ENCODE peak calls at places on chromosomes 16 and 17, in five cellular contexts. J is colonic mucosa, Y is HepG2, G is neural progenitor cell, V is mammary epithelial cell. H is an unnamed sample.
A peak's percentile ranks its signal among the peaks of the same experiment; 100 is the strongest.

GRCh38 chr16:67177743-67178699 is 5.7 kb downstream of the MATCAP1 start:
- DNase-seq in Y (peak; percentile 65), V (peak; percentile 94), J (peak; percentile 86), G (peak; percentile 87), H (no peak)

GRCh38 chr17:75514299-75515228 is 773 bp downstream of the CASKIN2 start:
- DNase-seq in J (no peak), G (peak; percentile 68), Y (no peak), V (peak; percentile 70), H (no peak)

GRCh38 chr17:59558953-59559352 is 6.5 kb upstream of the DHX40 start:
- DNase-seq in Y (peak; percentile 17), J (no peak), V (no peak), G (no peak), H (peak; percentile 53)

GRCh38 chr17:80899402-80900268 is 92.0 kb upstream of the CHMP6 start:
- DNase-seq in G (peak; percentile 51), V (peak; percentile 12), J (no peak), Y (peak; percentile 29), H (peak; percentile 93)

GRCh38 chr17:62653002-62653830 is 25.7 kb downstream of the MRC2 start:
- DNase-seq in G (peak; percentile 95), Y (no peak), J (peak; percentile 80), V (no peak), H (peak; percentile 65)

GRCh38 chr17:78957076-78957475 is 22.6 kb downstream of the LGALS3BP start:
- DNase-seq in V (no peak), J (no peak), Y (no peak), G (no peak), H (no peak)

GRCh38 chr16:67430504-67431076 is 331 bp upstream of the HSD11B2 start:
- DNase-seq in Y (peak; percentile 77), G (peak; percentile 57), J (peak; percentile 87), V (peak; percentile 33), H (peak; percentile 59)

GRCh38 chr17:74759243-74759801 is 10.9 kb downstream of the NHERF1 start:
- DNase-seq in J (no peak), V (no peak), Y (no peak), G (no peak), H (no peak)

GRCh38 chr16:75250809-75251279 is 580 bp downstream of the BCAR1 start:
- DNase-seq in Y (peak; percentile 70), G (peak; percentile 55), V (no peak), J (peak; percentile 76), H (peak; percentile 58)

GRCh38 chr17:17710728-17711541 is 29.7 kb downstream of the RAI1 start:
- DNase-seq in J (peak; percentile 91), G (peak; percentile 84), Y (peak; percentile 94), V (peak; percentile 86), H (no peak)

GRCh38 chr17:732788-733720 is 658 bp downstream of the TLCD3A start:
- DNase-seq in Y (no peak), J (peak; percentile 50), G (peak; percentile 68), V (peak; percentile 65), H (peak; percentile 73)

GRCh38 chr17:74403512-74404137 is 28.3 kb upstream of the GPRC5C start:
- DNase-seq in Y (no peak), G (no peak), J (no peak), V (no peak), H (no peak)

GRCh38 chr16:80932725-80933124 is 74.0 kb downstream of the CMC2 start:
- DNase-seq in J (peak; percentile 44), G (no peak), Y (no peak), V (peak; percentile 50), H (no peak)

GRCh38 chr16:80935691-80936090 is 71.0 kb downstream of the CMC2 start:
- DNase-seq in G (no peak), V (no peak), Y (no peak), J (no peak), H (no peak)

GRCh38 chr16:80936410-80936809 is 70.3 kb downstream of the CMC2 start:
- DNase-seq in Y (no peak), V (no peak), J (no peak), G (no peak), H (no peak)

GRCh38 chr16:80931661-80931984 is 75.1 kb downstream of the CMC2 start:
- DNase-seq in Y (no peak), J (no peak), V (no peak), G (no peak), H (no peak)

GRCh38 chr16:80931985-80932720 is 74.5 kb downstream of the CMC2 start:
- DNase-seq in J (peak; percentile 53), Y (peak; percentile 23), G (peak; percentile 72), V (peak; percentile 12), H (no peak)
- H3K27ac ChIP-seq in J (peak overlapping the region; percentile 36), Y (no peak overlapping the region), G (no peak overlapping the region), V (no peak overlapping the region), H (no peak overlapping the region)

GRCh38 chr16:3327514-3327913 is 22.2 kb downstream of the ZNF75A start:
- DNase-seq in J (no peak), G (no peak), Y (no peak), V (no peak), H (peak; percentile 6)

GRCh38 chr16:3317315-3317999 is 12.2 kb downstream of the ZNF75A start:
- DNase-seq in Y (no peak), J (no peak), V (no peak), G (no peak), H (no peak)

DNA sequence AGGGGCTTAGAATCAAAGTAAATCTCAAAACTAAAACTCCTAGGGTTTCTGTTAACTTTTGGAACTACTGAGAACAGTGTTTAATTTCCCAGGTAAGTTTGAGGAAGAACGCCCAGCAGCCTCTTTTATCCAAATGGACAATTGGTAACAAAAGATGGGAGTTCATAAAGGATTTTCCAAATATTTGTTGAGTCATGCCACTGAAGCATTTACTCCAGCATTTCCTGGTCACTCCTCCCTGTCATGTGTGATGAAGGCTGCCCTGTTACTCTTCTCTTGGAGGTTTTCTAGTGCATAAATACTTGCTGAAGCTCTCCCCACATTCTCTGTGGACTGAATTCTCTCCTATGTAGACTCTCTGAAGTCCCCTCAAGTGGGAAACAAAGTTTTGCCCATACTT is 16.5 kb downstream of the ZNF75A start:
- DNase-seq in Y (peak; percentile 12), G (no peak), V (no peak), J (no peak), H (no peak)
- H3K9me3 ChIP-seq in Y (no peaks in the 10 kb centered on the region), G (peaks cover 35% of the 10 kb centered on the region), V (peaks cover 35% of the 10 kb centered on the region), J (peaks cover 4% of the 10 kb centered on the region), H (peaks cover 24% of the 10 kb centered on the region)

DNA sequence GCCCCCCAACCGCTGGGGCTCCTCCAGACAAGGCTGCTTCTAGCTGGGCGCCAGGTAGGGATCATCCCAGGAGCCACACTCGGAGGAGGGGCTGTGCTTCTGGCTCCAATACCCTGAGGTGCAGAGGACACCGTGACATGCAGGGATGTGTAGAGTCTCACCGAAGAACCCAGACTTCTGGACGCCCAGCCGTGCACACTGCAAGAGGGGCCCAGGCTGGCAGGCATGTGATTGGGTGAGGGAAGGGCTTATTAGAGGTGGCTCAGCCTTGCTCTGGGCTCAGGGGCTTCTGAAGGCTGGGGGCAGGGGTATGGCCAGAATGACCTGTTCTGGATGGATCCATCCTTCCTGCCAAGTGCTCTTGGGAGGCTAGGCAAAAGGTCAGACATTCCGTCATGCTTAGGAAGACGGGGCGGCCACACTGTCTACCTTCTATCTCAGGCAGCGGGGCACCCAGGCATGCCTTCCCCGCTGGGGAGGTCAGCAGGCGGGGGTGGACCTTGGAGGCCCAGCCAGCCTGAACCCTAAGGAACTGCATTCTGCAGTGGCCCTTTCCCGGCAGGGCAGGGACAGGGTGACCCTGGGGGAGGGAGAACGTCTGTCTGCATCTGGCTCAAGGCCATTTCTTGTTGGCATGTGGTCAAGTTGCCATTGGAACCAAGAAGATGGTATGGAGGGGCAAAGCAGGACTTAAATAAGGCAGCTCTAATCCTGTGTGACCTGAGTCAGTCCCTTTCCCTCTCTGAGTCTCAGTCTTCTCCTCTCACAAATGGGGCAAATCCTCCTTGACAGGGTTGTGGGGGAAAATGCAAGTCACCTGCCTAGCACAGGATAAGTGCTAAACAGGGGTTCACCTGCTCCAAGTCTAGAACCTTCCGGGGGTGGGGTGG is 5.8 kb upstream of the ADGRG1 start:
- DNase-seq in G (no peak), Y (peak; percentile 35), J (no peak), V (no peak), H (no peak)
- H3K9ac ChIP-seq in G (no peak overlapping the region), Y (no peak overlapping the region), J (no peak overlapping the region), V (peak overlapping the region; percentile 46), H (no peak overlapping the region)

DNA sequence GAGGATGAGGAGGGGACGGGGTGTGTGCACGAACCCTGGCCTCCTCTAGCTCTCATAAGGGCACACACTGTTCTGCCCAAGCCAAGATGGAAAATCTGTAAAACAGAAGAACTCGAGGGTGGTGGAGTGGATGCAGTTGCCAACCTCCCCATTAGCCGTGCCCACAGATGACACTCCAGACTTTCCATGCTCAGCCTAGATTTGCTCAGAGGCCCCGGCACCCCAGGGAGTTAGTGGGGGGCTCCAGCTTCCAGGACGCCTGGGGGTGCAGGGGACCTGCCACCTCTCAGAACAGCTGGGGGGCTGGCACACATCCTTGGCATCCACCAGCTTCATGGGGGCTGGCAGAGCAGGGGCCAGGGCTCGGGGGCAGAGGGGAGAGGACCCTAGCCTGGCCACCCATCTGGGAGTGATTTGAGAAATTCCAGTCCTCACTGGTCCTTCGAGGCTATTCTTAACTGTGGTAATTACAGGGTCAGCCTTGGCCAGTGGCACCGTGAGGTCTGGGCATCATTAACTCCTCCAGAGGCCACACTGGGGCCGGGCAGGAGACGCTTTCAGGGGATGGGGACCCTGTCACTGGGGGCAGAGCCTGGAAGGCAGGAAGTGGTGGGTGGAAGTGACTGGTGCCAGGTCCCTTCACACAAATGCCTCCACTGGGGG is 14.3 kb downstream of the VASN start:
- DNase-seq in G (no peak), V (no peak), Y (no peak), J (no peak), H (no peak)
- H3K27ac ChIP-seq in G (no peak overlapping the region), V (no peak overlapping the region), Y (no peak overlapping the region), J (no peak overlapping the region), H (no peak overlapping the region)

GRCh38 chr17:21815352-21816063 is 123.2 kb downstream of the KCNJ18 start:
- DNase-seq in V (no peak), Y (no peak), J (no peak), G (no peak), H (no peak)

GRCh38 chr17:21814776-21815175 is 122.5 kb downstream of the KCNJ18 start:
- DNase-seq in J (no peak), V (no peak), Y (no peak), G (no peak), H (no peak)

GRCh38 chr17:21817791-21818364 is 125.6 kb downstream of the KCNJ18 start:
- DNase-seq in V (no peak), Y (no peak), J (no peak), G (no peak), H (no peak)

GRCh38 chr17:21816592-21817567 is 124.6 kb downstream of the KCNJ18 start:
- DNase-seq in Y (no peak), J (no peak), V (no peak), G (no peak), H (no peak)
- H3K9me3 ChIP-seq in Y (no peaks in the 10 kb centered on the region), J (no peaks in the 10 kb centered on the region), V (peaks cover 15% of the 10 kb centered on the region), G (peaks cover 69% of the 10 kb centered on the region), H (no peaks in the 10 kb centered on the region)

GRCh38 chr17:41483531-41483930 is 2.6 kb upstream of the KRT35 start:
- DNase-seq in V (no peak), J (no peak), G (peak; percentile 42), Y (no peak), H (no peak)

GRCh38 chr17:41480136-41480535 is 815 bp downstream of the KRT35 start:
- DNase-seq in J (no peak), Y (no peak), V (no peak), G (no peak), H (no peak)

GRCh38 chr17:41478240-41478639 is 2.7 kb downstream of the KRT35 start:
- DNase-seq in V (no peak), J (no peak), Y (no peak), G (no peak), H (no peak)

GRCh38 chr17:41481051-41481450 is at the start of gene KRT35:
- DNase-seq in Y (no peak), V (no peak), G (no peak), J (no peak), H (no peak)

GRCh38 chr17:41480581-41480980 is 370 bp downstream of the KRT35 start:
- DNase-seq in J (no peak), G (no peak), Y (no peak), V (no peak), H (no peak)
- H3K9ac ChIP-seq in J (no peak overlapping the region), G (no peak overlapping the region), Y (no peak overlapping the region), V (no peak overlapping the region), H (no peak overlapping the region)

GRCh38 chr17:58351182-58351581 is 819 bp downstream of the SUPT4H1 start:
- DNase-seq in V (no peak), G (no peak), J (no peak), Y (no peak), H (peak; percentile 54)
- H3K27ac ChIP-seq in V (peak overlapping the region; percentile 69), G (no peak overlapping the region), J (peak overlapping the region; percentile 96), Y (peak overlapping the region; percentile 88), H (peak overlapping the region; percentile 73)